ENCODE peak calls at places on chromosome 6, in four cellular contexts. Q is ascending aorta, L is transverse colon, T is Peyer's patch. S is an unnamed sample.
A peak's percentile ranks its signal among the peaks of the same experiment; 100 is the strongest.

GRCh38 chr6:2433686-2434085 is 188.3 kb upstream of the GMDS start:
- DNase-seq in Q (no peak), L (no peak), T (no peak), S (peak; percentile 76)

GRCh38 chr6:118565317-118565960 is 17.3 kb downstream of the PLN start:
- DNase-seq in T (no peak), L (no peak), Q (no peak), S (no peak)

GRCh38 chr6:12137480-12137879 is 125.4 kb downstream of the HIVEP1 start:
- DNase-seq in Q (no peak), L (peak; percentile 23), T (no peak), S (no peak)

GRCh38 chr6:157561929-157562810 is 181.2 kb downstream of the ZDHHC14 start:
- DNase-seq in T (no peak), L (peak; percentile 45), Q (no peak), S (peak; percentile 88)

GRCh38 chr6:65126667-65127066 is 580.4 kb downstream of the EYS start:
- DNase-seq in Q (no peak), T (no peak), L (no peak), S (no peak)

GRCh38 chr6:118677193-118677592 is 25.8 kb upstream of the CEP85L start:
- DNase-seq in T (no peak), Q (no peak), L (no peak), S (no peak)

GRCh38 chr6:31546962-31547726 is at the start of gene NFKBIL1:
- DNase-seq in L (peak; percentile 96), Q (peak; percentile 99), T (peak; percentile 93), S (peak; percentile 97)

GRCh38 chr6:139372326-139373153 is 1.9 kb downstream of the CITED2 start:
- DNase-seq in T (no peak), Q (no peak), L (no peak), S (no peak)

GRCh38 chr6:53734473-53735299 is 60.1 kb upstream of the LRRC1 start:
- DNase-seq in T (peak; percentile 74), Q (no peak), L (peak; percentile 68), S (no peak)

GRCh38 chr6:17473554-17473953 is 80.2 kb downstream of the CAP2 start:
- DNase-seq in Q (no peak), L (no peak), T (no peak), S (no peak)

GRCh38 chr6:49333345-49334120 is 129.5 kb downstream of the MMUT start:
- DNase-seq in T (no peak), Q (no peak), L (no peak), S (no peak)

GRCh38 chr6:130602151-130602770 is 224.9 kb upstream of the SMLR1 start:
- DNase-seq in Q (no peak), L (no peak), T (no peak), S (no peak)

GRCh38 chr6:4687989-4688947 is 87.9 kb upstream of the CDYL start:
- DNase-seq in Q (no peak), L (no peak), T (no peak), S (no peak)

GRCh38 chr6:75098709-75099108 is 107.1 kb downstream of the COL12A1 start:
- DNase-seq in L (peak; percentile 47), Q (peak; percentile 85), T (no peak), S (no peak)

GRCh38 chr6:138996524-138996923 is 8.5 kb upstream of the REPS1 start:
- DNase-seq in L (no peak), T (no peak), Q (no peak), S (no peak)

GRCh38 chr6:168161371-168161750 is 82.3 kb upstream of the FRMD1 start:
- DNase-seq in T (no peak), L (no peak), Q (no peak), S (no peak)

GRCh38 chr6:5126214-5126613 is 41.1 kb downstream of the PPP1R3G start:
- DNase-seq in T (no peak), Q (no peak), L (no peak), S (no peak)

GRCh38 chr6:163288066-163288465 is 126.5 kb upstream of the QKI start:
- DNase-seq in T (no peak), L (no peak), Q (no peak), S (no peak)

GRCh38 chr6:109349419-109349987 is 32.8 kb downstream of the CD164 start:
- DNase-seq in T (peak; percentile 66), Q (no peak), L (peak; percentile 70), S (no peak)

GRCh38 chr6:121794630-121795029 is 359.2 kb downstream of the GJA1 start:
- DNase-seq in T (no peak), Q (peak; percentile 66), L (no peak), S (no peak)

GRCh38 chr6:23441813-23442212 is 684.2 kb upstream of the NRSN1 start:
- DNase-seq in Q (no peak), L (no peak), T (no peak), S (no peak)

GRCh38 chr6:168061269-168062210 is 17.5 kb downstream of the FRMD1 start:
- DNase-seq in T (peak; percentile 71), Q (no peak), L (peak; percentile 59), S (no peak)

GRCh38 chr6:98039876-98040605 is 757.0 kb upstream of the MMS22L start:
- DNase-seq in L (no peak), T (no peak), Q (no peak), S (no peak)

DNA sequence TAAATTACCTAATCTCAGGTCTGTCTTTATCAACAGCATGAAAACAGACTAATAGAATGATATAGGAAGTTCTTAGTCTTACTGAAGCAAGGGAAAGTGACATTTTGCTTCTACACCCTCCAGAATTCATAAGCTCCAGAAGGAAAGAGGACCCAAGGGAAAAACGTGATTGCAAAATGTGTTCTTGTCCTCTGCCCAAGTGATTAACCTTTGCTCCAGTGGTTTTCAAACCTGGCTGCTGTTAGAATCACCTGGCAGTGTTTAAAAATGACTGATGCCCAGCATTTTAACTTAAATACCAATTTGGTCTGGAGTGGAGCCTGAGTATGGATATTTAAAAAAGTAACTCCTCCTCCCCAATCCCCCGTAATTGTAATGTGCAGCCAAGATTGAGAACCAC is 191.4 kb downstream of the SLC16A10 start:
- DNase-seq in Q (no peak), T (no peak), L (no peak), S (no peak)
- H3K9me3 ChIP-seq in Q (peaks cover 22% of the 10 kb centered on the region), T (no peaks in the 10 kb centered on the region), L (peaks cover 12% of the 10 kb centered on the region), S (peaks cover 24% of the 10 kb centered on the region)

DNA sequence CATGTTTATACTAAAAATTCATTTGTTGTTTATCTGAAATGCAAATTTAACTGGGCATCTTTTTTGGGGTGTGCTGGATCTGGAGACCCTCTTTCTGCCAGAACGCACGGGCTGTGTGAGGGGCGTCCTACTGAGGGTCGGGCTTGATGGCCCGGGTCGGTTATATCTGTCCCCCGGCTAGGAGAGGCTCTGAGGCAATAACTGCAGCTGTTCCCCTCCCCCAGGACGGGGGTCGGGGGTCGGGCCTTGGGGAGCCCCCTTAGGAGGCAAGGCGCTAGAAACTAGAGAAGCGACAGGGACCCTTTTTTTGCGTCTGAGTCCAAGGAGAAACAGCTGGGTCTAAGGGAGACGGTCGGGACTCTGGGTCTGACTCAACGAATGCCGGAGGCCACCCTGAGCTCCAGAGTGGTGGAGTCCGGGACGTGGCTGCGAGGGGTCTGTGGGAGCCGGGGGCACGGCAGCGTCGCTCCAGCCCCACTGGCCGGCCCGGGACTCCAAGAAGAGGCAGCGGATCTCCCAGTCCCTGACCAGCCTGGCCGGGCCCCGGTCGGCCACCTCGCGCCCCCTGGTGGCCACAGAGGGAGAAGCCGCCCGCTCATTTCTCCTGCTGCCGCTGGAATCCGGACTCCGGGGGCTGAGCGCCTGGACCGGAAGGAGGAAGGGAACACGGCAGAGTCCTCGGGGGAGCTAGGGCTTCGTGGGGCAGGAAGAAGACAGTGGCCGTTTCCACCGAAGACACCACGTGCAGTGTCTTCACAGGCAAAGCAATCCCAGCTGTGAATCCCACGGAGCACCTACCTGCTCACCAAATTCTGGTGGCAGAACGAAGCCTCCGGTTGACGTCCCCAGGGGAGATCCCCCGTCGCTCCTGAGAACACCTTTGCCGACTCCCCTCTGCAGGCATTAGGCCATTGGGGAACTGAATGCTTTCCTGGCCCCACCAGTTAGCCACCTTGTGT is 24.0 kb upstream of the SCML4 start:
- DNase-seq in T (peak; percentile 91), Q (peak; percentile 90), L (peak; percentile 88), S (peak; percentile 96)
- H3K4me3 ChIP-seq in T (peak overlapping the region; percentile 25), Q (peak overlapping the region; percentile 67), L (peak overlapping the region; percentile 32), S (no peak overlapping the region)

DNA sequence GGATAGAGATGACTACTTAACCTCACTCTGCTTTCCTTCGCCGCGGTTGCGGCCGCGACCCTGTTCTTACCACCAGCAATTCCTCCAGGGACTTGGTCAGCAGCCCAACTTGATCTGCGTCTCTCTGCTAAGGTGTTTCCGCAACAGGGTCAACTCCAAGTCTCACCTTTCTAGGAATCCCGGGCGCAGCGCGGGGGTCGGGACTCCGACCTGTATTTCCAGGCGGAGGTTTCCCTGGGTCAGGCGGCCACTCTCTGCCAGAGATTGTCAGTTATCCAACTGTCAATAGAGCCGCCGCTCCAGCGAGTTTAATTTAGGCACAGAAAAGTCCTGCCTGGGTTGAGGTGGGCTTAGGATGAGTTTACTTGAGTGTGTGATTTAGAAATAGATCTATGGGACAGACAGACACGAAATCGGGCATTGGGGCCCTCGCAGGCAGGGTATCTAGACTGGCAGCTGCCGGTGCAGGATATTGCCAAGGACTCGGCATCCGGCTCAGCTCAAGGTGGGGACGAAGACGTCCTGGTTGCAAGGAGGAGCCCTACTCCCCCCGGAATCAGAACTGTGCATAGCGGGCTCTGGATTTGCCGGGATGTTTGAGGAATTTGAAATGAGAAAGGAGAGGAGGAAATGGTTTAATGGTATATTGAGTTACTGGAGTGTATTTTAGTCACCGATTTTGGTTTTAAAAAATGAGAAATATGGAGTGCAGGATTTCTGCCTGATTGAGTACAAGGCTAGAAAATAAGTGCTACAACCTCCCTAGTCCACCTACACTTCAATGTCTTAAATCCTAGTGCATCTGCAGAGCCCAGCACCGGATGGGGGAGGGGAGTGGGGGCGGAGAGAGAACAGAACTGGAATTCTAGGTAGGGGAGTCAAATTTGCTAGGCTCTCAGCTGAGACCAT is 23.7 kb downstream of the POM121L2 start:
- DNase-seq in L (no peak), T (no peak), Q (no peak), S (no peak)
- H3K27me3 ChIP-seq in L (peaks cover 100% of the 10 kb centered on the region), T (no peaks in the 10 kb centered on the region), Q (peaks cover 4% of the 10 kb centered on the region), S (peaks cover 100% of the 10 kb centered on the region)

DNA sequence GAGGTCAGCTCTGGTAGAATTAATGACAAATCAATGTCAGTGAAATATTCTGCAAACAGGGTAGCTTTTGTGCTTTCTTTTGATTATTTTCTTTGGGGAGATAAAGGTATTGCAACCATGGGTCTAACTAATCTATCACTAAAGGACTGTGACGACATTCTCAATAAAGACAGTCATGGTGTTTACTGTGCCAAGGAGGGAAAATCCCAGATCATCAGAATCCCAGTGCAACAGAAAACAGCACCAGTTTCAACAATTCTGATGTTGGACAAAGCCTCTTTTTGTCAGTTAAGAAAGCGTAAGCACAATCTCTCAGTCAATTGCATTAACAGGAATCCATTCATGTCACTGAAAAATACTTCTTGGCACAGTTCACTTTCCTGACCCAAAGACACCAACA is 36.8 kb upstream of the SMIM29 start:
- DNase-seq in L (no peak), T (no peak), Q (no peak), S (no peak)
- H3K9me3 ChIP-seq in L (no peaks in the 10 kb centered on the region), T (no peaks in the 10 kb centered on the region), Q (no peaks in the 10 kb centered on the region), S (no peaks in the 10 kb centered on the region)

GRCh38 chr6:116403205-116403604 is 32.5 kb downstream of the DSE start:
- DNase-seq in T (no peak), L (no peak), Q (no peak), S (no peak)

GRCh38 chr6:116406678-116407345 is 36.1 kb downstream of the DSE start:
- DNase-seq in L (no peak), Q (no peak), T (no peak), S (no peak)

GRCh38 chr6:116404706-116405105 is 34.0 kb downstream of the DSE start:
- DNase-seq in T (no peak), L (no peak), Q (no peak), S (no peak)

GRCh38 chr6:116405147-116405546 is 34.4 kb downstream of the DSE start:
- DNase-seq in Q (no peak), L (peak; percentile 14), T (no peak), S (no peak)

GRCh38 chr6:116405663-116406329 is 35.0 kb downstream of the DSE start:
- DNase-seq in T (no peak), L (no peak), Q (no peak), S (no peak)
- H3K4me3 ChIP-seq in T (no peak overlapping the region), L (no peak overlapping the region), Q (peak overlapping the region; percentile 50), S (no peak overlapping the region)